ENCODE peak calls at places on chromosomes 5 and 9, in nine cellular contexts. B is posterior vena cava; Z is DMS79 treated with DMSO at 0.1 percent for 48 hours; N is dorsolateral prefrontal cortex; C is fibroblast of lung; L is iris pigment epithelial cell; S is effector memory CD4-positive, alpha-beta T cell; E is activated CD4-positive, alpha-beta T cell treated with anti-CD3 and anti-CD28 coated beads, Interleukin-2, amount 50 U/mL, for 24 hours; J is fibroblast of pulmonary artery. A is an unnamed sample.

GRCh38 chr5:16578474-16578883 is 38.3 kb downstream of the RETREG1 start:
- DNase-seq in B (no peak), Z (no peak), N (peak; percentile 64), C (peak; percentile 25), L (no peak), S (no peak), E (no peak), J (no peak), A (no peak)

GRCh38 chr5:11700376-11700775 is 203.9 kb downstream of the CTNND2 start:
- DNase-seq in B (no peak), Z (no peak), N (no peak), C (no peak), L (no peak), S (no peak), E (no peak), J (no peak), A (no peak)

GRCh38 chr9:93452710-93453046 is 703 bp downstream of the FAM120AOS start:
- DNase-seq in B (peak; percentile 82), Z (no peak), N (no peak), C (no peak), L (no peak), S (no peak), E (no peak), J (no peak), A (no peak)

GRCh38 chr5:158951461-158951860 is 148.3 kb downstream of the EBF1 start:
- DNase-seq in B (no peak), Z (no peak), N (no peak), C (no peak), L (no peak), S (no peak), E (no peak), J (no peak), A (no peak)

GRCh38 chr5:125410501-125411162 is 664.2 kb upstream of the ZNF608 start:
- DNase-seq in B (no peak), Z (peak; percentile 83), N (no peak), C (peak; percentile 90), L (peak; percentile 75), S (no peak), E (no peak), J (peak; percentile 80), A (no peak)

GRCh38 chr5:73482383-73483193 is 15.7 kb upstream of the BTF3 start:
- DNase-seq in B (no peak), Z (peak; percentile 55), N (no peak), C (peak; percentile 84), L (peak; percentile 59), S (no peak), E (no peak), J (peak; percentile 34), A (no peak)

GRCh38 chr9:124980434-124980833 is 39.6 kb upstream of the GOLGA1 start:
- DNase-seq in B (no peak), Z (no peak), N (no peak), C (no peak), L (no peak), S (no peak), E (no peak), J (no peak), A (no peak)

GRCh38 chr5:127316013-127316412 is 25.4 kb downstream of the MEGF10 start:
- DNase-seq in B (no peak), Z (no peak), N (no peak), C (no peak), L (no peak), S (no peak), E (no peak), J (no peak), A (no peak)

GRCh38 chr5:67807116-67807888 is 408.3 kb upstream of the PIK3R1 start:
- DNase-seq in B (no peak), Z (no peak), N (no peak), C (peak; percentile 24), L (no peak), S (no peak), E (no peak), J (no peak), A (no peak)

GRCh38 chr5:146447734-146448380 is 724 bp downstream of the TCERG1 start:
- DNase-seq in B (no peak), Z (no peak), N (no peak), C (peak; percentile 60), L (peak; percentile 74), S (no peak), E (no peak), J (peak; percentile 28), A (no peak)

GRCh38 chr9:127448112-127448805 is 2.9 kb downstream of the RPL12 start:
- DNase-seq in B (no peak), Z (no peak), N (no peak), C (no peak), L (peak; percentile 46), S (no peak), E (no peak), J (no peak), A (no peak)

GRCh38 chr5:40354171-40354570 is 325.5 kb upstream of the PTGER4 start:
- DNase-seq in B (no peak), Z (no peak), N (no peak), C (no peak), L (no peak), S (no peak), E (no peak), J (no peak), A (no peak)

GRCh38 chr5:115602585-115603125 is 376 bp upstream of the TICAM2 start:
- DNase-seq in B (no peak), Z (peak; percentile 41), N (no peak), C (no peak), L (peak; percentile 17), S (no peak), E (no peak), J (no peak), A (no peak)

GRCh38 chr9:127336708-127337352 is 60.1 kb upstream of the SLC2A8 start:
- DNase-seq in B (peak; percentile 89), Z (no peak), N (peak; percentile 67), C (peak; percentile 94), L (peak; percentile 95), S (no peak), E (no peak), J (peak; percentile 97), A (no peak)

GRCh38 chr9:81848472-81848871 is 79.8 kb upstream of the SPATA31D4 start:
- DNase-seq in B (no peak), Z (no peak), N (no peak), C (peak; percentile 46), L (peak; percentile 38), S (no peak), E (no peak), J (peak; percentile 59), A (no peak)

GRCh38 chr5:40681351-40682311 is 1.9 kb downstream of the PTGER4 start:
- DNase-seq in B (peak; percentile 85), Z (no peak), N (no peak), C (peak; percentile 31), L (peak; percentile 48), S (no peak), E (no peak), J (no peak), A (no peak)

GRCh38 chr9:135830496-135830895 is 76.8 kb downstream of the CAMSAP1 start:
- DNase-seq in B (no peak), Z (no peak), N (no peak), C (no peak), L (peak; percentile 63), S (no peak), E (no peak), J (no peak), A (no peak)

GRCh38 chr9:68489636-68490035 is 51.0 kb downstream of the TMEM252 start:
- DNase-seq in B (no peak), Z (no peak), N (no peak), C (peak; percentile 63), L (peak; percentile 34), S (no peak), E (no peak), J (no peak), A (no peak)

GRCh38 chr5:7540806-7541205 is 144.9 kb downstream of the ADCY2 start:
- DNase-seq in B (no peak), Z (no peak), N (no peak), C (no peak), L (no peak), S (no peak), E (no peak), J (no peak), A (no peak)

GRCh38 chr5:156121234-156121633 is 205.7 kb upstream of the SGCD start:
- DNase-seq in B (no peak), Z (no peak), N (no peak), C (peak; percentile 87), L (peak; percentile 25), S (no peak), E (no peak), J (no peak), A (no peak)

GRCh38 chr5:89457411-89458329 is 574.7 kb upstream of the MEF2C start:
- DNase-seq in B (peak; percentile 77), Z (no peak), N (peak; percentile 15), C (peak; percentile 85), L (peak; percentile 24), S (no peak), E (no peak), J (peak; percentile 36), A (no peak)